ENCODE peak calls at places on chromosomes 4 and X, in four cellular contexts. One of them, this sample, is unnamed.

GRCh38 chr4:40502220-40502619 is 127.4 kb downstream of the RBM47 start:
- DNase-seq in HepG2: no peak
- DNase-seq in GM12878: no peak
- DNase-seq in K562: no peak
- DNase-seq in this sample: no peak

GRCh38 chrX:69066966-69067525 is 98.2 kb downstream of the PJA1 start:
- DNase-seq in K562: no peak
- DNase-seq in HepG2: no peak
- DNase-seq in GM12878: no peak
- DNase-seq in this sample: no peak

GRCh38 chr4:6472387-6473263 is at the start of gene PPP2R2C:
- DNase-seq in K562: peak; percentile 42
- DNase-seq in GM12878: no peak
- DNase-seq in HepG2: no peak
- DNase-seq in this sample: peak; percentile 33

GRCh38 chrX:55161581-55161980 is 58.6 kb upstream of the PAGE5 start:
- DNase-seq in GM12878: no peak
- DNase-seq in K562: no peak
- DNase-seq in HepG2: no peak
- DNase-seq in this sample: no peak

GRCh38 chr4:169618286-169618685 is 2.1 kb upstream of the CLCN3 start:
- DNase-seq in GM12878: no peak
- DNase-seq in K562: no peak
- DNase-seq in HepG2: no peak
- DNase-seq in this sample: no peak

GRCh38 chrX:12567857-12568256 is 223.4 kb upstream of the PRPS2 start:
- DNase-seq in GM12878: no peak
- DNase-seq in HepG2: no peak
- DNase-seq in K562: no peak
- DNase-seq in this sample: no peak

GRCh38 chrX:7771788-7772438 is 71.1 kb upstream of the VCX start:
- DNase-seq in HepG2: peak; percentile 91
- DNase-seq in K562: no peak
- DNase-seq in GM12878: no peak
- DNase-seq in this sample: no peak

GRCh38 chrX:153564047-153564606 is 34.8 kb downstream of the CCNQ start:
- DNase-seq in GM12878: no peak
- DNase-seq in HepG2: peak; percentile 31
- DNase-seq in K562: no peak
- DNase-seq in this sample: no peak

GRCh38 chrX:145673851-145674250 is 143.8 kb upstream of the SLITRK2 start:
- DNase-seq in K562: no peak
- DNase-seq in HepG2: no peak
- DNase-seq in GM12878: no peak
- DNase-seq in this sample: no peak

GRCh38 chrX:134177527-134177926 is 59.5 kb upstream of the CCDC160 start:
- DNase-seq in K562: no peak
- DNase-seq in HepG2: no peak
- DNase-seq in GM12878: no peak
- DNase-seq in this sample: no peak

GRCh38 chrX:75546724-75547123 is 23.9 kb upstream of the ZDHHC15 start:
- DNase-seq in HepG2: no peak
- DNase-seq in GM12878: no peak
- DNase-seq in K562: no peak
- DNase-seq in this sample: no peak

GRCh38 chr4:79367111-79367510 is 40.9 kb downstream of the GK2 start:
- DNase-seq in GM12878: no peak
- DNase-seq in K562: no peak
- DNase-seq in HepG2: no peak
- DNase-seq in this sample: no peak

GRCh38 chr4:102693266-102693850 is 67.4 kb downstream of the MANBA start:
- DNase-seq in HepG2: no peak
- DNase-seq in K562: no peak
- DNase-seq in GM12878: no peak
- DNase-seq in this sample: no peak

DNA sequence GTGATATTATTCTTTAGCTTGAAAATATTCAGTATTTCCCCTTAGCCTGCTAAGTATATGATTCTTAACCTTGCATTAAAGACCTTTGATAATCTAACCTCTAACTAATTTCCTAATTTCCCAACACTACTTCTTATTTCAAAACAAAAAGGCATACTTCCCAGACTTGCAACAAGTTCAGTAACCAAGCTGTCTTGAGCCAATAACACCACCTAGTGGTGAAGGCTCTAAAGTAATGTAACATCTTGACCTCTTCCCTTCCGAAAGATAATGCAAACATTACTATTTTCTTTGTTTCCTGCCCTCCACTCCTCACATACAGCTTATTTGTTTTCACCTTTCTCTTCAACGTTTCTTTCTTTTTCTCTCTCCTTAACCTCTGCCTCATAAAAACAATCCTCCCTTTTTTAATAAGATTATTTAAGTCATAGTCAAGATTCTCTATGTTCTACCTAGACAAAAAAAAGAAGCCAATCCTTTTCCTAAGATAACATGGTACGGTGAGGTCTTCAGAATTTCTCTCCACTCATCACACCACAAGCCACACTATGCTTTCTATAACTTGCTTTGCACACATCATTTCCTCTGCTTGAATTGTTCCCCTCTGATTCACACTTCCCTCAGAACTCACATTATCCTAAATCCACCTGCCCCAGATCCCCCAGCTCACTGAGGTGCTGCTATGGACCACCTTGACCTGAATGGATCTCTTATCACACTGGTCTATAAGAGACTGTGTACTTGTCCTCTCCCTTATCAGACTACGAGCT is 3.5 kb downstream of the FAT1 start:
- DNase-seq in K562: peak; percentile 35
- DNase-seq in GM12878: no peak
- DNase-seq in HepG2: no peak
- DNase-seq in this sample: no peak
- TF ChIP-seq SP1 in K562: no peak
- TF ChIP-seq SP1 in GM12878: no peak
- TF ChIP-seq SP1 in HepG2: no peak
- TF ChIP-seq SP1 in this sample: no peak

GRCh38 chr4:183834252-183834651 is 70.9 kb upstream of the STOX2 start:
- DNase-seq in GM12878: no peak
- DNase-seq in K562: no peak
- DNase-seq in HepG2: no peak
- DNase-seq in this sample: no peak

GRCh38 chr4:183831026-183831446 is 74.1 kb upstream of the STOX2 start:
- DNase-seq in K562: no peak
- DNase-seq in GM12878: no peak
- DNase-seq in HepG2: no peak
- DNase-seq in this sample: no peak

GRCh38 chr4:183831689-183832088 is 73.4 kb upstream of the STOX2 start:
- DNase-seq in HepG2: no peak
- DNase-seq in K562: no peak
- DNase-seq in GM12878: no peak
- DNase-seq in this sample: no peak

GRCh38 chr4:183830438-183830985 is 74.6 kb upstream of the STOX2 start:
- DNase-seq in GM12878: no peak
- DNase-seq in K562: no peak
- DNase-seq in HepG2: no peak
- DNase-seq in this sample: no peak

GRCh38 chr4:183832776-183833450 is 72.2 kb upstream of the STOX2 start:
- DNase-seq in HepG2: no peak
- DNase-seq in GM12878: no peak
- DNase-seq in K562: no peak
- DNase-seq in this sample: no peak
- TF ChIP-seq TCF7 in HepG2: no peak
- TF ChIP-seq TCF7 in GM12878: no peak
- TF ChIP-seq TCF7 in K562: no peak
- TF ChIP-seq TCF7 in this sample: no peak

DNA sequence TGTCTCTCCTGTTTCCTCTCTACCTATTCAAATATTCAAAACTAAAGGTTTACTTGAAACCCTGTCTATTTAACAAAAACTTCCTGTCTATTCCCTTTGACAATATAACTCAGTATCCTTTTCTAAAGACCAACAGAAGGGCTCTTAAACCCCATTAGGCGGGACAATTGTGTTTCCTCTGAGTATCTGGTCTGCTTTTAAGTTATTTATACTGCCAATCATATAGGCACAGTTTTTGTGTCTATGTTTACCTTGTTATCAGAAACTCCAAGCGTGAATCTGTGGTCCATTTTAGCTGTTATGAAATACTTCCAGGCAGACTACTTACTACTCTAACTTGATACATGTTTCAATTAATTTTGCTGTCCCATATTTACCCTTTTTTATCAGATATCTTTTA is 350.0 kb upstream of the CTSO start:
- DNase-seq in GM12878: no peak
- DNase-seq in K562: no peak
- DNase-seq in HepG2: no peak
- DNase-seq in this sample: no peak
- TF ChIP-seq SP1 in GM12878: no peak
- TF ChIP-seq SP1 in K562: no peak
- TF ChIP-seq SP1 in HepG2: no peak
- TF ChIP-seq SP1 in this sample: no peak

GRCh38 chr4:1355378-1355777 is 8.4 kb downstream of the UVSSA start:
- DNase-seq in HepG2: no peak
- DNase-seq in GM12878: no peak
- DNase-seq in K562: no peak
- DNase-seq in this sample: no peak
- TF ChIP-seq TCF7 in HepG2: no peak
- TF ChIP-seq TCF7 in GM12878: no peak
- TF ChIP-seq TCF7 in K562: no peak
- TF ChIP-seq TCF7 in this sample: no peak

DNA sequence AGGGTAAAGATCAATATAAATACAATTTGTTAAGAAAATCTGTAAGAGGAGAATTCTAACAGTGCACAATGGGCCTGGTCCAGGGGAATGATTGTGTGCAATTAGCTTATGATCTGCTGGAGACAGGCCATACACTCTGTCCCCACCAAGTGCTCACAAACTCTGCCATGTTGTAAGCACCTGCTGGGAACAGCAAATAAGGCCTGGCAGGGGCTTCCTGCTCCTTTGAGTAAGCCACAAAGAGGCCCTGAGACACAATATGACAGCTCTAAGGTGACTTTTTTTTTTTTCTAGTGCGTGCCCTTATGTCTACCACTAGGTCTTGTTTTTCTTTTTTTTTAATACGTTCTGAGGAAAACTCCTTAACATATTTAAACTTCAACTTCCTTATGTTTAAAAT is 866.3 kb upstream of the PCDH7 start:
- DNase-seq in HepG2: no peak
- DNase-seq in K562: no peak
- DNase-seq in GM12878: no peak
- DNase-seq in this sample: peak; percentile 16
- TF ChIP-seq SP1 in HepG2: no peak
- TF ChIP-seq SP1 in K562: no peak
- TF ChIP-seq SP1 in GM12878: no peak
- TF ChIP-seq SP1 in this sample: no peak

DNA sequence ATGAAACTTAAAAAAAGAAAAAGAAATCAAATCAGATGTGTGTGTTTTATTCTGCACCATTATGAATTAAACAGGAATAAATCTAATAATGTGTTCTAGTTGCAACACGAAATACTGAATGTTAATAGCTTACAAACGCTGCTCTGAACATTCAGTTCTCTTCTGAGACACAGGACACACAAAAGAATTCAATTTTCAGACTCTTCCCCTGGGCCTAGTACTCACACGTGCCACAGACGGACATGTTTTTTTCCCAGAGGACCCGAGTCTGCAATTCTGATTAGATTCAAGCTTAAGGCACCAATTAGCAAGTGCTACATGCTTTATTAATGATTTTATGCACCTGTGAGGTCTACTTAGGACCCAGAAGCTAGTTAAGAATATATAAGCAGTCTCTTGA is 20.5 kb downstream of the C4orf54 start:
- DNase-seq in HepG2: no peak
- DNase-seq in K562: no peak
- DNase-seq in GM12878: no peak
- DNase-seq in this sample: no peak
- TF ChIP-seq TCF7 in HepG2: no peak
- TF ChIP-seq TCF7 in K562: no peak
- TF ChIP-seq TCF7 in GM12878: no peak
- TF ChIP-seq TCF7 in this sample: no peak

This sample was measured in WTC11.